ENCODE peak calls at places on chromosome 15, in five cellular contexts. T is non-pigmented ciliary epithelial cell, P is brain microvascular endothelial cell, J is right lobe of liver, D is GM18507. B is an unnamed sample.

GRCh38 chr15:40097968-40098476 is 10.7 kb downstream of the BMF start:
- DNase-seq in P (no peak), J (peak; percentile 61), D (no peak), T (no peak), B (no peak)

GRCh38 chr15:100020614-100021013 is 287.4 kb upstream of the LYSMD4 start:
- DNase-seq in P (no peak), J (no peak), D (no peak), T (no peak), B (no peak)

GRCh38 chr15:83855956-83856355 is 202.0 kb downstream of the ADAMTSL3 start:
- DNase-seq in J (no peak), T (no peak), D (no peak), P (no peak), B (no peak)

GRCh38 chr15:74240002-74240568 is 4.0 kb downstream of the CCDC33 start:
- DNase-seq in T (no peak), P (peak; percentile 57), D (no peak), J (peak; percentile 94), B (peak; percentile 80)

GRCh38 chr15:96882361-96882760 is 551.9 kb downstream of the NR2F2 start:
- DNase-seq in T (no peak), P (no peak), D (no peak), J (no peak), B (no peak)

GRCh38 chr15:46461416-46461815 is 826.6 kb downstream of the SQOR start:
- DNase-seq in D (no peak), J (no peak), T (no peak), P (no peak), B (no peak)

GRCh38 chr15:71096676-71097075 is 18.6 kb upstream of the THSD4 start:
- DNase-seq in P (peak; percentile 57), J (no peak), D (no peak), T (no peak), B (no peak)

GRCh38 chr15:68655686-68656437 is 77.1 kb downstream of the CORO2B start:
- DNase-seq in P (no peak), D (no peak), T (no peak), J (no peak), B (no peak)

GRCh38 chr15:45689616-45690015 is 54.8 kb downstream of the SQOR start:
- DNase-seq in P (no peak), T (no peak), D (no peak), J (no peak), B (no peak)

GRCh38 chr15:69629631-69630161 is 177.1 kb downstream of the RPLP1 start:
- DNase-seq in P (no peak), D (no peak), T (no peak), J (no peak), B (no peak)

GRCh38 chr15:34520566-34520965 is 62.9 kb downstream of the GOLGA8B start:
- DNase-seq in P (no peak), J (no peak), T (no peak), D (no peak), B (no peak)

GRCh38 chr15:81911572-81911971 is 134.2 kb downstream of the MEX3B start:
- DNase-seq in D (no peak), P (no peak), J (no peak), T (no peak), B (no peak)

GRCh38 chr15:66789029-66790025 is 87.3 kb downstream of the SMAD6 start:
- DNase-seq in P (peak; percentile 56), J (no peak), D (no peak), T (peak; percentile 35), B (no peak)

GRCh38 chr15:85745525-85745924 is 49.2 kb downstream of the KLHL25 start:
- DNase-seq in P (no peak), D (no peak), T (no peak), J (no peak), B (no peak)

GRCh38 chr15:82197734-82198594 is 64.6 kb downstream of the EFL1 start:
- DNase-seq in D (peak; percentile 23), T (no peak), P (peak; percentile 86), J (peak; percentile 35), B (no peak)

GRCh38 chr15:48861813-48862431 is 16.0 kb upstream of the EID1 start:
- DNase-seq in D (no peak), P (no peak), J (no peak), T (no peak), B (no peak)

GRCh38 chr15:79644091-79644490 is 212.0 kb downstream of the MINAR1 start:
- DNase-seq in T (peak; percentile 41), J (no peak), P (peak; percentile 69), D (no peak), B (no peak)

GRCh38 chr15:77098572-77098971 is 27.7 kb upstream of the TSPAN3 start:
- DNase-seq in T (no peak), D (no peak), P (no peak), J (no peak), B (no peak)

GRCh38 chr15:43534897-43535296 is 17.5 kb downstream of the MAP1A start:
- DNase-seq in T (no peak), P (no peak), D (no peak), J (no peak), B (no peak)